ENCODE peak calls at places on chromosomes 7 and 10, in four cellular contexts. B, M, R and S are unnamed samples.

GRCh38 chr10:46547881-46548780 is 8.3 kb downstream of the GPRIN2 start:
- DNase-seq in B (no peak), M (no peak), R (no peak), S (no peak)

GRCh38 chr10:70302292-70302691 is 18.5 kb upstream of the NPFFR1 start:
- DNase-seq in B (peak; percentile 7), M (no peak), R (no peak), S (no peak)

GRCh38 chr7:103048833-103049232 is 25.8 kb downstream of the FBXL13 start:
- DNase-seq in B (no peak), M (no peak), R (no peak), S (no peak)

GRCh38 chr10:7424315-7424714 is 13.5 kb upstream of the SFMBT2 start:
- DNase-seq in B (no peak), M (no peak), R (no peak), S (peak; percentile 68)

GRCh38 chr10:71923138-71923692 is 41.0 kb upstream of the CHST3 start:
- DNase-seq in B (no peak), M (peak; percentile 26), R (no peak), S (no peak)

GRCh38 chr7:32428546-32428945 is 61.6 kb downstream of the LSM5 start:
- DNase-seq in B (no peak), M (no peak), R (no peak), S (no peak)

GRCh38 chr10:8060010-8060703 is 5.7 kb downstream of the GATA3 start:
- DNase-seq in B (no peak), M (peak; percentile 43), R (peak; percentile 71), S (no peak)

GRCh38 chr7:92609921-92610518 is 19.8 kb upstream of the FAM133B start:
- DNase-seq in B (no peak), M (no peak), R (peak; percentile 23), S (no peak)

GRCh38 chr7:71768470-71768869 is 636.5 kb downstream of the GALNT17 start:
- DNase-seq in B (no peak), M (no peak), R (no peak), S (no peak)

GRCh38 chr7:42096681-42097637 is 140.1 kb downstream of the GLI3 start:
- DNase-seq in B (no peak), M (no peak), R (no peak), S (no peak)

GRCh38 chr7:135023622-135024021 is 37.3 kb downstream of the AGBL3 start:
- DNase-seq in B (no peak), M (no peak), R (no peak), S (no peak)

GRCh38 chr7:91571601-91572000 is 307.4 kb downstream of the FZD1 start:
- DNase-seq in B (no peak), M (no peak), R (no peak), S (no peak)

GRCh38 chr10:97676770-97677581 is 10.1 kb downstream of the AVPI1 start:
- DNase-seq in B (no peak), M (no peak), R (peak; percentile 39), S (no peak)

GRCh38 chr7:26151650-26151952 is 397 bp upstream of the NFE2L3 start:
- DNase-seq in B (no peak), M (no peak), R (no peak), S (no peak)
- H3K4me3 ChIP-seq in B (peak overlapping the region; percentile 48), M (peak overlapping the region; percentile 59), R (peak overlapping the region; percentile 62), S (peak overlapping the region; percentile 78)

GRCh38 chr10:103780242-103781149 is 74.9 kb downstream of the SH3PXD2A start:
- DNase-seq in B (no peak), M (no peak), R (no peak), S (no peak)

GRCh38 chr10:103783686-103784085 is 71.7 kb downstream of the SH3PXD2A start:
- DNase-seq in B (no peak), M (no peak), R (no peak), S (no peak)

GRCh38 chr10:103784089-103784488 is 71.3 kb downstream of the SH3PXD2A start:
- DNase-seq in B (no peak), M (no peak), R (no peak), S (no peak)

GRCh38 chr10:103778358-103779139 is 76.8 kb downstream of the SH3PXD2A start:
- DNase-seq in B (no peak), M (no peak), R (no peak), S (no peak)

GRCh38 chr10:103781329-103782061 is 73.9 kb downstream of the SH3PXD2A start:
- DNase-seq in B (peak; percentile 18), M (no peak), R (peak; percentile 80), S (no peak)
- TF ChIP-seq CTCF in B (peak; percentile 77), M (no peak), R (peak; percentile 43), S (peak; percentile 37)

GRCh38 chr7:120837599-120837998 is 20.3 kb downstream of the TSPAN12 start:
- DNase-seq in B (no peak), M (no peak), R (no peak), S (no peak)
- H3K4me3 ChIP-seq in B (no peak overlapping the region), M (no peak overlapping the region), R (no peak overlapping the region), S (no peak overlapping the region)

DNA sequence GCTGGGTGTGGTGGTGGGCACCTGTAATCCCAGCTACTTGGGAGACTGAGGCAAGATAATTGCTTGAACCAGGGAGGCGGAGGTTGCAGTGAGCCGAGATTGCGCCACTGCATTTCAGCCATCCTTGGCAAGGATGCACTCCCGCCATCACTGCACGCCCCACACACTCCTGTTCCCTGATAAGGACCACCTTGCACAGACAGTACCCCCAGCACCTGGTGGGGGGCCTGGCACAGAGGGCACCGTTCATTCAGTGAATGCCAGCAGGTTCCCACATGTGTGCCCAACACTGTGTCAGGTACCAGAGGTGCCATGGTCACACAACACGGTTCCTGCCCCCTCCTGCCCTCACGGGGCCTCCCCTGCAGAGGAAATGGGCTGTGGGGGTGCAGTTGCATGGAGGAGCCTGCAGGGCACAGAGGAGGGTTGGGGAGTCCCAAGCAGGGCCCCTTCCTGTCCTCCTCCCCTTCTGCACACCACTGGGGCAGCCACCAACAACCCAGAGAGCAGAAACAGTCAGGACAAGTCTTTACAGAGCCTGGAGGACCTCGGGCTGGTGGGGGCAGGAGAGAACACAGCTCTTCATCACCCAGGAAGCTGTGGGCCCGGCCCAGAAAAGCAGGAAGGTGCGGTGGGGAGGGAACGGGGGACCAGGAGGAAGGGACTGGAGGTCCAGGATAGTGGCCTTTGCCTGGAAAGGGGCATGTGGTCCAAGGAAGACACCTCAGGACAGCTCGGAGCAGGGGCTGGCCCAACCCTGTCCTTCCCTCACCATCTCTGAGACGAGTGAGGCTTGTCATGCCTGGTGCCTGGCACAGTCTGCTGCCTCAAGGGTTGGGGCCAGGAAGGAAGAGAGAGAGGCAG is 7.1 kb downstream of the CRYGN start:
- DNase-seq in B (no peak), M (no peak), R (peak; percentile 30), S (no peak)
- TF ChIP-seq CTCF in B (peak; percentile 39), M (no peak), R (peak; percentile 35), S (peak; percentile 67)

GRCh38 chr7:150799741-150800575 is at the start of gene TMEM176B:
- DNase-seq in B (no peak), M (no peak), R (no peak), S (no peak)

GRCh38 chr7:150801946-150802771 is 1.6 kb downstream of the TMEM176A start:
- DNase-seq in B (no peak), M (no peak), R (no peak), S (no peak)

GRCh38 chr7:150801242-150801945 is 825 bp downstream of the TMEM176A start:
- DNase-seq in B (no peak), M (no peak), R (no peak), S (no peak)

GRCh38 chr7:150800576-150801241 is at the start of gene TMEM176A:
- DNase-seq in B (no peak), M (no peak), R (no peak), S (no peak)

DNA sequence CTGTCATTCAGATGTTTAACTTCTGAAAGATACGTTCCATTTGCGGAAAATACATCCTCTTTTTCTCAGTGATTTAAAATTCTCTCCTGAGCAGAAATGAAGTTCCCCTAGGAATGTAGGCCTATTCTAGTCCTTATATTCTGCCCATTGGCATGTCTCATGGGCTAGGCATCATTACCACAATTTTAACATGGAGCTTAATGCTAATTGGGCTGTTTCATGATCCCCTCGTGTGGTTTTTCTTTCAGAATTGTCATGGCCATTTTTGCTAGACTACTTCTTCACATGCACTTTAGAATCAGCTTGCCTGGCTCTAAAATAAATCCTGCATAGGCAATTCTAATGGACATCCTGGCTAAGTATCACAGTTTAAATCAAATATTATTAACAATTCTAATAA is 1.0 kb downstream of the TMEM176B start:
- DNase-seq in B (no peak), M (no peak), R (no peak), S (no peak)
- H3K4me3 ChIP-seq in B (no peak overlapping the region), M (peak overlapping the region; percentile 65), R (no peak overlapping the region), S (no peak overlapping the region)

GRCh38 chr10:93062499-93063216 is 2.1 kb downstream of the CYP26C1 start:
- DNase-seq in B (no peak), M (no peak), R (peak; percentile 65), S (no peak)
- TF ChIP-seq CTCF in B (peak; percentile 32), M (no peak), R (peak; percentile 64), S (peak; percentile 59)

DNA sequence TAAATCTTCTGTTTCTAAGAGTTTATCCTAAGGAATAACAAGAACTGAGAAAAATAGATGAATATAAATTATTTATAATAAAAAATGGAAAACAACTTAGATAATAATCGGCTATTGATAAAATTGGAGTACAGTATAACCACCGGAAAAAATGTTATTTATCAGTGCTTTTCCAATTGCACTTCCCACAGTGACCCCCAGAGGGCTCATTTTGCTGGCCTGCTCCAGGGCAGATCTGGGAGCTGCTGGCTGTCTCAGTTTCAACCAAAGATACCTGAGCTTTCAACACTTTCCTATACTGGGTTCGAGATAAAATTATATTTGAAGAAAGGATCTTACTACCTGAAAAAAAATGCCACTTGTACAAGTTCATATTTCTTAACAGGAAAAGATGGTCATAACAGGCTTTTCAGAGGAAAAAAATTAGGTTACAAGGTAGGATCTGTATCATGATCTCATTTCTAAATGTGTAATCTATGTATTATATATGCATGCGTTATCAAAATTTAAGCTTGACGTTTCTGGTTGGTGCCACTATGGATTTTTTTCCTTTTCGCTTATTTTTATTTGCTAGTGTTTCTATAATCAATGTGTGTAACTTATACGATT is 165.7 kb downstream of the NPSR1 start:
- DNase-seq in B (peak; percentile 52), M (no peak), R (peak; percentile 72), S (peak; percentile 18)
- H3K4me3 ChIP-seq in B (no peak overlapping the region), M (no peak overlapping the region), R (no peak overlapping the region), S (no peak overlapping the region)

DNA sequence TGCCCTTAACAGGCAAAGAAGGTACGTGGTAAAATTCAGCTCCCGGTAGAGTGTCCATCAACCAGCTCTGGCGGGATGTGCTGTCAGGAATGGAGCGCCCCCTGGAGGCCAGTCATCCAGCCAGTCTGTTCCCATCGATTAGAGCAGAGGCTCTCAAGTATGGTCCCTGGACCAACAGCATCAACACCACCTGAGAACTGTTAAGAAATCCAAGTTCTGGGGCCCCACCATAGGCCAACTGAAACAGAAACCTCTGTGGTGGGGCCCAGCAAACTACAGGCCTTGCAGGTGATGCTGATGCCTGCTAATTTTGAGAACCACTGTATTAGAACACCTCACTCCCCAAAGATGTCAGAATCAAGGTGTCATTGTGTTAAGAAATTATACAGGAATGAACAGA is 109.2 kb downstream of the DPY19L1 start:
- DNase-seq in B (peak; percentile 33), M (no peak), R (peak; percentile 89), S (peak; percentile 2)
- TF ChIP-seq CTCF in B (peak; percentile 79), M (no peak), R (peak; percentile 83), S (peak; percentile 57)